ENCODE peak calls at places on chromosomes 6 and 20, in four cellular contexts. One of them, this sample, is unnamed.
A peak's percentile ranks its signal among the peaks of the same experiment; 100 is the strongest.

GRCh38 chr6:43622541-43622940 is 6.5 kb downstream of the GTPBP2 start:
- DNase-seq in HepG2: no peak
- DNase-seq in K562: no peak
- DNase-seq in GM12878: no peak
- DNase-seq in this sample: no peak

GRCh38 chr20:11849270-11849920 is 68.3 kb upstream of the BTBD3 start:
- DNase-seq in HepG2: no peak
- DNase-seq in K562: no peak
- DNase-seq in GM12878: no peak
- DNase-seq in this sample: no peak

GRCh38 chr6:161355731-161356130 is 81.9 kb upstream of the AGPAT4 start:
- DNase-seq in HepG2: no peak
- DNase-seq in K562: no peak
- DNase-seq in GM12878: no peak
- DNase-seq in this sample: no peak

GRCh38 chr20:58435237-58435636 is 46.2 kb downstream of the VAPB start:
- DNase-seq in HepG2: no peak
- DNase-seq in K562: no peak
- DNase-seq in GM12878: no peak
- DNase-seq in this sample: no peak

GRCh38 chr20:17771206-17772004 is 71.6 kb downstream of the BANF2 start:
- DNase-seq in HepG2: peak; percentile 97
- DNase-seq in K562: no peak
- DNase-seq in GM12878: no peak
- DNase-seq in this sample: no peak

GRCh38 chr6:155117266-155117665 is 122.2 kb downstream of the TIAM2 start:
- DNase-seq in HepG2: no peak
- DNase-seq in K562: no peak
- DNase-seq in GM12878: no peak
- DNase-seq in this sample: no peak

GRCh38 chr6:127992144-127992543 is 91.3 kb upstream of the THEMIS start:
- DNase-seq in HepG2: no peak
- DNase-seq in K562: no peak
- DNase-seq in GM12878: no peak
- DNase-seq in this sample: no peak

GRCh38 chr20:5195655-5196054 is 68.8 kb downstream of the CDS2 start:
- DNase-seq in HepG2: no peak
- DNase-seq in K562: no peak
- DNase-seq in GM12878: no peak
- DNase-seq in this sample: no peak

GRCh38 chr6:139967497-139967896 is 593.0 kb upstream of the CITED2 start:
- DNase-seq in HepG2: no peak
- DNase-seq in K562: no peak
- DNase-seq in GM12878: no peak
- DNase-seq in this sample: no peak

GRCh38 chr6:39945626-39946025 is 11.4 kb upstream of the MOCS1 start:
- DNase-seq in HepG2: no peak
- DNase-seq in K562: no peak
- DNase-seq in GM12878: no peak
- DNase-seq in this sample: no peak

GRCh38 chr6:100472674-100473073 is 8.0 kb upstream of the SIM1 start:
- DNase-seq in HepG2: no peak
- DNase-seq in K562: no peak
- DNase-seq in GM12878: peak; percentile 42
- DNase-seq in this sample: peak; percentile 23

GRCh38 chr6:47079638-47080037 is 37.5 kb upstream of the ADGRF1 start:
- DNase-seq in HepG2: no peak
- DNase-seq in K562: no peak
- DNase-seq in GM12878: no peak
- DNase-seq in this sample: peak; percentile 72

GRCh38 chr6:3356056-3356823 is 97.5 kb downstream of the PSMG4 start:
- DNase-seq in HepG2: peak; percentile 65
- DNase-seq in K562: peak; percentile 96
- DNase-seq in GM12878: peak; percentile 77
- DNase-seq in this sample: peak; percentile 91

GRCh38 chr20:7540018-7540417 is 400.2 kb downstream of the HAO1 start:
- DNase-seq in HepG2: no peak
- DNase-seq in K562: no peak
- DNase-seq in GM12878: no peak
- DNase-seq in this sample: no peak

GRCh38 chr20:59696476-59696875 is 92.1 kb downstream of the PHACTR3 start:
- DNase-seq in HepG2: no peak
- DNase-seq in K562: no peak
- DNase-seq in GM12878: no peak
- DNase-seq in this sample: no peak

GRCh38 chr6:150254671-150255228 is 111.9 kb downstream of the PPP1R14C start:
- DNase-seq in HepG2: no peak
- DNase-seq in K562: no peak
- DNase-seq in GM12878: no peak
- DNase-seq in this sample: no peak

GRCh38 chr20:54339093-54339492 is 131.2 kb downstream of the PFDN4 start:
- DNase-seq in HepG2: no peak
- DNase-seq in K562: no peak
- DNase-seq in GM12878: no peak
- DNase-seq in this sample: no peak

GRCh38 chr6:12137480-12137879 is 125.4 kb downstream of the HIVEP1 start:
- DNase-seq in HepG2: no peak
- DNase-seq in K562: no peak
- DNase-seq in GM12878: no peak
- DNase-seq in this sample: no peak

GRCh38 chr6:13614126-13614925 is 809 bp upstream of the NOL7 start:
- DNase-seq in HepG2: peak; percentile 38
- DNase-seq in K562: no peak
- DNase-seq in GM12878: no peak
- DNase-seq in this sample: peak; percentile 62

GRCh38 chr6:151387581-151387980 is 3.8 kb downstream of the ZBTB2 start:
- DNase-seq in HepG2: no peak
- DNase-seq in K562: no peak
- DNase-seq in GM12878: no peak
- DNase-seq in this sample: no peak

GRCh38 chr6:44489912-44490604 is 102.6 kb downstream of the CDC5L start:
- DNase-seq in HepG2: no peak
- DNase-seq in K562: no peak
- DNase-seq in GM12878: no peak
- DNase-seq in this sample: no peak

GRCh38 chr6:105137388-105137787 is 42.4 kb downstream of the POPDC3 start:
- DNase-seq in HepG2: no peak
- DNase-seq in K562: no peak
- DNase-seq in GM12878: no peak
- DNase-seq in this sample: peak; percentile 24

GRCh38 chr6:103674790-103675189 is 1184.9 kb downstream of the HACE1 start:
- DNase-seq in HepG2: no peak
- DNase-seq in K562: no peak
- DNase-seq in GM12878: no peak
- DNase-seq in this sample: no peak

GRCh38 chr6:75436869-75437268 is 56.7 kb downstream of the FILIP1 start:
- DNase-seq in HepG2: no peak
- DNase-seq in K562: no peak
- DNase-seq in GM12878: no peak
- DNase-seq in this sample: no peak

GRCh38 chr6:154805288-154805911 is 72.2 kb downstream of the SCAF8 start:
- DNase-seq in HepG2: peak; percentile 43
- DNase-seq in K562: peak; percentile 28
- DNase-seq in GM12878: no peak
- DNase-seq in this sample: peak; percentile 34

GRCh38 chr6:11628562-11628961 is 91.0 kb downstream of the TMEM170B start:
- DNase-seq in HepG2: no peak
- DNase-seq in K562: no peak
- DNase-seq in GM12878: no peak
- DNase-seq in this sample: no peak

GRCh38 chr6:138647006-138647405 is 126.6 kb upstream of the CCDC28A start:
- DNase-seq in HepG2: no peak
- DNase-seq in K562: no peak
- DNase-seq in GM12878: no peak
- DNase-seq in this sample: no peak

GRCh38 chr6:139943391-139943790 is 568.9 kb upstream of the CITED2 start:
- DNase-seq in HepG2: peak; percentile 12
- DNase-seq in K562: no peak
- DNase-seq in GM12878: no peak
- DNase-seq in this sample: no peak

GRCh38 chr6:142845624-142846458 is 99.1 kb downstream of the HIVEP2 start:
- DNase-seq in HepG2: peak; percentile 99
- DNase-seq in K562: no peak
- DNase-seq in GM12878: no peak
- DNase-seq in this sample: peak; percentile 77

GRCh38 chr6:71383891-71384489 is 95.4 kb downstream of the OGFRL1 start:
- DNase-seq in HepG2: peak; percentile 15
- DNase-seq in K562: peak; percentile 11
- DNase-seq in GM12878: no peak
- DNase-seq in this sample: peak; percentile 77

GRCh38 chr6:408599-409102 is 17.1 kb downstream of the IRF4 start:
- DNase-seq in HepG2: peak; percentile 65
- DNase-seq in K562: peak; percentile 69
- DNase-seq in GM12878: no peak
- DNase-seq in this sample: peak; percentile 76

GRCh38 chr20:2292711-2293110 is 3.1 kb upstream of the TGM3 start:
- DNase-seq in HepG2: no peak
- DNase-seq in K562: no peak
- DNase-seq in GM12878: no peak
- DNase-seq in this sample: no peak

GRCh38 chr6:46926481-46926880 is 4.7 kb upstream of the ADGRF5 start:
- DNase-seq in HepG2: no peak
- DNase-seq in K562: no peak
- DNase-seq in GM12878: no peak
- DNase-seq in this sample: no peak

GRCh38 chr20:19883501-19883900 is 125.4 kb downstream of the RIN2 start:
- DNase-seq in HepG2: no peak
- DNase-seq in K562: no peak
- DNase-seq in GM12878: no peak
- DNase-seq in this sample: no peak

GRCh38 chr6:107230448-107230847 is 115.1 kb upstream of the BEND3 start:
- DNase-seq in HepG2: no peak
- DNase-seq in K562: no peak
- DNase-seq in GM12878: no peak
- DNase-seq in this sample: no peak

DNA sequence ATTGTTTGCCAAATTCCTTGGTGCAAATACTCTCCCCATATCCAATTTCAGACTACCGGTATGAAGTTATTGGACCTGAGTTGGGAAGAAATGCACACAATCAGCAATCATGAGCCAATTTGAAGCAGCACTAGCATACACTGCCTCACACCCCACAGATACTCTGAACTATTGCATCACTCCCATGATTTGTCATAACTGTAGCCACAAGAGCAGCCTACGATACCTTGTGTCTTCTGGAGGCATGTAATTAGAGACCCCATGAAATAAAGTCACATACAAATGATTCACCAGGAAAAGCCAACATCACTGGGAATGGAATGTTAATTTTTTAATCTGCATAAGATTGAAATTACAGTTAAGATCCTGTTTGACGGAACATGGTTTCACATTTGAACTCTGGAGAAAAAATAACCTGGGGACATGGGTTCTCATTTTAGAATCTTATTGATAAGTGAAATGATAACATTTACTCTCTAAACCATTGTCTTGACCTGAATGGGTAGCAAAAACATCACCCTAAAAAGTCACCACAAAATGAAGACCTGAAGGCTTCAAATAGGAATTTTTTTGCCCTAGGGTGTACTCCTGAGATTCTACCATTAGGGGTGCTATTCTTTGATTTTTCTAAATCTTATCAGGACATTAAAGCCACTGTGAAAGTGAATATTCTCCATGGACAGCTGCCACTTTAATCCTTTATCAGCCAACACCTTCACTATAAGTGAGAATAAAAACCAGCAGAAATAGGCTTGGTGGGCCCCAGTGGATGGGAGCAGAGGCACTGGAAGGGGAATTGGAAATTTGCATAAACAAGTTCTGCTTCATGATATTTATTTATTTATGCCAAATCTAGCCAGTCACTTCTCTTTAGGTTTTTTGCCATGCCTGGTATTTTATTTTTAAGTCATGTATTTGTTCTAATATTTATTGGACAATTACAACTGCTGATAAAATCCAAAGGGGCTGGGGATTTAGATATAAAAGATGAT is 34.5 kb upstream of the HBS1L start:
- DNase-seq in HepG2: peak; percentile 25
- DNase-seq in K562: peak; percentile 57
- DNase-seq in GM12878: peak; percentile 63
- DNase-seq in this sample: peak; percentile 72
- H3K4me2 ChIP-seq in HepG2: peak overlapping the region; percentile 19
- H3K4me2 ChIP-seq in K562: no peak overlapping the region
- H3K4me2 ChIP-seq in GM12878: peak overlapping the region; percentile 53
- H3K4me2 ChIP-seq in this sample: no peak overlapping the region

DNA sequence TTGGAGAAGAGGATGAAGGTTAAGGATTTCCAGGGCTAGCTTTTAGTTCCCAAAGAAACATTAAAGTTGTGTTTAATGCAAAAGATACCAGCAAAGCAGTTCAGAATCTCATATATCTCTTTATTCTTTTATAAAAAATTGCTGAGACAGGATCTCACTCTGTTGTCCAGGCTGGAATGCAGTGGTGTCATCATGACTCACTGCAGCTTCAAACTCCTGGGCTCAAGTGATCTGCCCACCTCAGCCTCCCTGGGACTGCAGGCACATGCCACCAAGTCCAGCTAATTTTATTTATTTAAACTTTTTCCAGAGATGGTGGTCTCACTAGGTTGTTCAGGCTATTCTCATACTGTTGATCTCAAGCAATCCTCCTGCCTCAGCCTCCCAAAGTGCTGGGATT is 41.1 kb upstream of the CAP2 start:
- DNase-seq in HepG2: peak; percentile 30
- DNase-seq in K562: no peak
- DNase-seq in GM12878: no peak
- DNase-seq in this sample: no peak
- TF ChIP-seq JUNB in HepG2: no peak
- TF ChIP-seq JUNB in K562: no peak
- TF ChIP-seq JUNB in GM12878: no peak
- TF ChIP-seq JUNB in this sample: no peak

DNA sequence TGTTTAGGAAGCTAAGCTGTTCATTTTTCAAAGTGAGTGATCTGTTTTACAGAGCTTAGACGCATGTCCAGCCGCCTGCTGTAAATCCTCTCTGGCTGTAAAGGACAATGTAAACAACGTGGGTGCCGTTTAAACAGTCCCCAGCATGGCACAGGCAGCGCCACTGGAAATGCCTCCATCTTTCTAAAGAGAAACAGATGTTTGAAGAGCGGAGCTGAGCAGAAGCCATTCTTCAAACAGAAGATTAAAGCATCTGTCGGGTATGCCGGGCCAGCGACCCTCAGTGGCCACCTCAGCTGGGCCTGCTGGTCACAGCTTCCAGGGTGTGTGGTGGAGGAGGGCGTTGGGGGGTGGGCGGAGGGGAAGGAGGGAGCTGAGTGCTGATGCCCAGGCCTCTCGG is 138.6 kb downstream of the ERMARD start:
- DNase-seq in HepG2: no peak
- DNase-seq in K562: no peak
- DNase-seq in GM12878: no peak
- DNase-seq in this sample: no peak
- H2AFZ ChIP-seq in HepG2: no peak overlapping the region
- H2AFZ ChIP-seq in K562: no peak overlapping the region
- H2AFZ ChIP-seq in GM12878: no peak overlapping the region
- H2AFZ ChIP-seq in this sample: no peak overlapping the region

DNA sequence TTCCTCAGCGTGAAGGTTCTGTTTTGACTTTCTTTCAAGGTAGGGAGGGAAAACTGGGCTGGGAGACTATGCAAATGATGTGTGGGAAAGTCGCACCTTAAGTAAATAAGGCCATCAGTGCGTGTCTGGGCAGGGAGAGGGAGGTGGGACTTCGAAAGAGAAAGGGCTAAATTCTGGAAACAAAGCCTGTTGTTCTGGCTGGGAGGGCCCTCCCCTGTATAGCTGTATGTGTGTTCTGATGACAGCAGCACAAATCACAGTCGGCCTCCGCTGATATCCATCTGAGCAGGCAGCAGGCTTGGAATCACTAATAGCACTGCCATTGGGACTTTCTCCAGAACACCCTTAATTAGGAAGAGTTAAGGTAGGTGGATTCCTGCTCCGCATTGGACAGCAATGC is 19.2 kb downstream of the JAG1 start:
- DNase-seq in HepG2: no peak
- DNase-seq in K562: no peak
- DNase-seq in GM12878: peak; percentile 79
- DNase-seq in this sample: peak; percentile 85
- H3K4me2 ChIP-seq in HepG2: no peak overlapping the region
- H3K4me2 ChIP-seq in K562: no peak overlapping the region
- H3K4me2 ChIP-seq in GM12878: peak overlapping the region; percentile 46
- H3K4me2 ChIP-seq in this sample: peak overlapping the region; percentile 44